ENCODE peak calls at places on chromosomes 1 and 21, in eight cellular contexts. One of them, this sample, is unnamed.

GRCh38 chr1:147215540-147215916 is 9.6 kb downstream of the FMO5 start:
- DNase-seq in right lobe of liver: no peak
- DNase-seq in left ventricle myocardium inferior: no peak
- DNase-seq in cardiac muscle cell: no peak
- DNase-seq in endothelial cell of umbilical vein: no peak
- DNase-seq in dorsolateral prefrontal cortex: no peak
- DNase-seq in fibroblast of mammary gland: no peak
- DNase-seq in endodermal cell: no peak
- DNase-seq in this sample: no peak

GRCh38 chr1:117964290-117965038 is 34.9 kb downstream of the WDR3 start:
- DNase-seq in right lobe of liver: no peak
- DNase-seq in left ventricle myocardium inferior: no peak
- DNase-seq in cardiac muscle cell: peak; percentile 13
- DNase-seq in endothelial cell of umbilical vein: peak; percentile 50
- DNase-seq in dorsolateral prefrontal cortex: no peak
- DNase-seq in fibroblast of mammary gland: peak; percentile 21
- DNase-seq in endodermal cell: no peak
- DNase-seq in this sample: peak; percentile 11

GRCh38 chr1:240474133-240474614 is 137.8 kb downstream of the GREM2 start:
- DNase-seq in right lobe of liver: no peak
- DNase-seq in left ventricle myocardium inferior: no peak
- DNase-seq in cardiac muscle cell: peak; percentile 80
- DNase-seq in endothelial cell of umbilical vein: no peak
- DNase-seq in dorsolateral prefrontal cortex: no peak
- DNase-seq in fibroblast of mammary gland: peak; percentile 87
- DNase-seq in endodermal cell: no peak
- DNase-seq in this sample: peak; percentile 62

GRCh38 chr1:71033136-71033535 is 14.5 kb downstream of the PTGER3 start:
- DNase-seq in right lobe of liver: no peak
- DNase-seq in left ventricle myocardium inferior: no peak
- DNase-seq in cardiac muscle cell: no peak
- DNase-seq in endothelial cell of umbilical vein: no peak
- DNase-seq in dorsolateral prefrontal cortex: no peak
- DNase-seq in fibroblast of mammary gland: no peak
- DNase-seq in endodermal cell: no peak
- DNase-seq in this sample: no peak

GRCh38 chr1:43366601-43367025 is 1.2 kb downstream of the ELOVL1 start:
- DNase-seq in right lobe of liver: no peak
- DNase-seq in left ventricle myocardium inferior: no peak
- DNase-seq in cardiac muscle cell: no peak
- DNase-seq in endothelial cell of umbilical vein: no peak
- DNase-seq in dorsolateral prefrontal cortex: no peak
- DNase-seq in fibroblast of mammary gland: no peak
- DNase-seq in endodermal cell: peak; percentile 65
- DNase-seq in this sample: no peak

GRCh38 chr1:92556350-92556749 is 69.6 kb upstream of the GFI1 start:
- DNase-seq in right lobe of liver: no peak
- DNase-seq in left ventricle myocardium inferior: no peak
- DNase-seq in cardiac muscle cell: no peak
- DNase-seq in endothelial cell of umbilical vein: no peak
- DNase-seq in dorsolateral prefrontal cortex: no peak
- DNase-seq in fibroblast of mammary gland: no peak
- DNase-seq in endodermal cell: no peak
- DNase-seq in this sample: no peak

GRCh38 chr1:170707959-170708666 is 44.2 kb downstream of the PRRX1 start:
- DNase-seq in right lobe of liver: no peak
- DNase-seq in left ventricle myocardium inferior: no peak
- DNase-seq in cardiac muscle cell: peak; percentile 87
- DNase-seq in endothelial cell of umbilical vein: peak; percentile 96
- DNase-seq in dorsolateral prefrontal cortex: no peak
- DNase-seq in fibroblast of mammary gland: peak; percentile 100
- DNase-seq in endodermal cell: no peak
- DNase-seq in this sample: peak; percentile 98

GRCh38 chr1:36223373-36223995 is 759 bp upstream of the THRAP3 start:
- DNase-seq in right lobe of liver: no peak
- DNase-seq in left ventricle myocardium inferior: no peak
- DNase-seq in cardiac muscle cell: peak; percentile 72
- DNase-seq in endothelial cell of umbilical vein: peak; percentile 68
- DNase-seq in dorsolateral prefrontal cortex: no peak
- DNase-seq in fibroblast of mammary gland: peak; percentile 79
- DNase-seq in endodermal cell: peak; percentile 56
- DNase-seq in this sample: peak; percentile 73

GRCh38 chr1:47755368-47755990 is 241.7 kb downstream of the TRABD2B start:
- DNase-seq in right lobe of liver: peak; percentile 57
- DNase-seq in left ventricle myocardium inferior: no peak
- DNase-seq in cardiac muscle cell: peak; percentile 4
- DNase-seq in endothelial cell of umbilical vein: no peak
- DNase-seq in dorsolateral prefrontal cortex: no peak
- DNase-seq in fibroblast of mammary gland: peak; percentile 11
- DNase-seq in endodermal cell: peak; percentile 95
- DNase-seq in this sample: no peak

GRCh38 chr1:17207966-17208418 is 3.1 kb downstream of the PADI1 start:
- DNase-seq in right lobe of liver: no peak
- DNase-seq in left ventricle myocardium inferior: no peak
- DNase-seq in cardiac muscle cell: peak; percentile 64
- DNase-seq in endothelial cell of umbilical vein: peak; percentile 16
- DNase-seq in dorsolateral prefrontal cortex: no peak
- DNase-seq in fibroblast of mammary gland: peak; percentile 75
- DNase-seq in endodermal cell: peak; percentile 65
- DNase-seq in this sample: peak; percentile 62

GRCh38 chr1:154998818-154999650 is 3.6 kb upstream of the ZBTB7B start:
- DNase-seq in right lobe of liver: no peak
- DNase-seq in left ventricle myocardium inferior: peak; percentile 72
- DNase-seq in cardiac muscle cell: peak; percentile 84
- DNase-seq in endothelial cell of umbilical vein: peak; percentile 61
- DNase-seq in dorsolateral prefrontal cortex: peak; percentile 57
- DNase-seq in fibroblast of mammary gland: peak; percentile 76
- DNase-seq in endodermal cell: peak; percentile 94
- DNase-seq in this sample: peak; percentile 70

GRCh38 chr1:176880954-176881595 is 283.4 kb downstream of the ASTN1 start:
- DNase-seq in right lobe of liver: peak; percentile 71
- DNase-seq in left ventricle myocardium inferior: peak; percentile 61
- DNase-seq in cardiac muscle cell: peak; percentile 82
- DNase-seq in endothelial cell of umbilical vein: peak; percentile 46
- DNase-seq in dorsolateral prefrontal cortex: peak; percentile 65
- DNase-seq in fibroblast of mammary gland: peak; percentile 75
- DNase-seq in endodermal cell: peak; percentile 93
- DNase-seq in this sample: peak; percentile 49

GRCh38 chr1:76868154-76868882 is 1.0 kb downstream of the ST6GALNAC5 start:
- DNase-seq in right lobe of liver: peak; percentile 55
- DNase-seq in left ventricle myocardium inferior: no peak
- DNase-seq in cardiac muscle cell: peak; percentile 50
- DNase-seq in endothelial cell of umbilical vein: peak; percentile 37
- DNase-seq in dorsolateral prefrontal cortex: peak; percentile 84
- DNase-seq in fibroblast of mammary gland: peak; percentile 15
- DNase-seq in endodermal cell: peak; percentile 88
- DNase-seq in this sample: peak; percentile 43

GRCh38 chr21:25944672-25945213 is 210.0 kb downstream of the GABPA start:
- DNase-seq in right lobe of liver: no peak
- DNase-seq in left ventricle myocardium inferior: no peak
- DNase-seq in cardiac muscle cell: no peak
- DNase-seq in endothelial cell of umbilical vein: no peak
- DNase-seq in dorsolateral prefrontal cortex: peak; percentile 38
- DNase-seq in fibroblast of mammary gland: no peak
- DNase-seq in endodermal cell: no peak
- DNase-seq in this sample: no peak

GRCh38 chr21:37944492-37944891 is 28.2 kb upstream of the KCNJ6 start:
- DNase-seq in right lobe of liver: no peak
- DNase-seq in left ventricle myocardium inferior: no peak
- DNase-seq in cardiac muscle cell: no peak
- DNase-seq in endothelial cell of umbilical vein: no peak
- DNase-seq in dorsolateral prefrontal cortex: no peak
- DNase-seq in fibroblast of mammary gland: no peak
- DNase-seq in endodermal cell: no peak
- DNase-seq in this sample: no peak

GRCh38 chr1:204456826-204457361 is 37.7 kb downstream of the PIK3C2B start:
- DNase-seq in right lobe of liver: no peak
- DNase-seq in left ventricle myocardium inferior: peak; percentile 56
- DNase-seq in cardiac muscle cell: no peak
- DNase-seq in endothelial cell of umbilical vein: no peak
- DNase-seq in dorsolateral prefrontal cortex: no peak
- DNase-seq in fibroblast of mammary gland: peak; percentile 32
- DNase-seq in endodermal cell: no peak
- DNase-seq in this sample: no peak

GRCh38 chr1:12617511-12617900 is 504 bp downstream of the DHRS3 start:
- DNase-seq in right lobe of liver: no peak
- DNase-seq in left ventricle myocardium inferior: no peak
- DNase-seq in cardiac muscle cell: no peak
- DNase-seq in endothelial cell of umbilical vein: no peak
- DNase-seq in dorsolateral prefrontal cortex: no peak
- DNase-seq in fibroblast of mammary gland: no peak
- DNase-seq in endodermal cell: peak; percentile 49
- DNase-seq in this sample: no peak

GRCh38 chr1:94258873-94259331 is 21.5 kb upstream of the ARHGAP29 start:
- DNase-seq in right lobe of liver: no peak
- DNase-seq in left ventricle myocardium inferior: no peak
- DNase-seq in cardiac muscle cell: peak; percentile 88
- DNase-seq in endothelial cell of umbilical vein: peak; percentile 85
- DNase-seq in dorsolateral prefrontal cortex: no peak
- DNase-seq in fibroblast of mammary gland: peak; percentile 99
- DNase-seq in endodermal cell: no peak
- DNase-seq in this sample: peak; percentile 95

GRCh38 chr21:39189857-39190604 is 6.8 kb upstream of the PSMG1 start:
- DNase-seq in right lobe of liver: no peak
- DNase-seq in left ventricle myocardium inferior: no peak
- DNase-seq in cardiac muscle cell: no peak
- DNase-seq in endothelial cell of umbilical vein: no peak
- DNase-seq in dorsolateral prefrontal cortex: no peak
- DNase-seq in fibroblast of mammary gland: peak; percentile 56
- DNase-seq in endodermal cell: no peak
- DNase-seq in this sample: peak; percentile 79

GRCh38 chr1:201707027-201707426 is 121.9 kb upstream of the IPO9 start:
- DNase-seq in right lobe of liver: no peak
- DNase-seq in left ventricle myocardium inferior: no peak
- DNase-seq in cardiac muscle cell: no peak
- DNase-seq in endothelial cell of umbilical vein: no peak
- DNase-seq in dorsolateral prefrontal cortex: no peak
- DNase-seq in fibroblast of mammary gland: no peak
- DNase-seq in endodermal cell: no peak
- DNase-seq in this sample: no peak
- H3K4me3 ChIP-seq in right lobe of liver: no peak overlapping the region
- H3K4me3 ChIP-seq in left ventricle myocardium inferior: no peak overlapping the region
- H3K4me3 ChIP-seq in cardiac muscle cell: no peak overlapping the region
- H3K4me3 ChIP-seq in endothelial cell of umbilical vein: no peak overlapping the region
- H3K4me3 ChIP-seq in dorsolateral prefrontal cortex: no peak overlapping the region
- H3K4me3 ChIP-seq in fibroblast of mammary gland: no peak overlapping the region
- H3K4me3 ChIP-seq in endodermal cell: no peak overlapping the region
- H3K4me3 ChIP-seq in this sample: no peak overlapping the region

DNA sequence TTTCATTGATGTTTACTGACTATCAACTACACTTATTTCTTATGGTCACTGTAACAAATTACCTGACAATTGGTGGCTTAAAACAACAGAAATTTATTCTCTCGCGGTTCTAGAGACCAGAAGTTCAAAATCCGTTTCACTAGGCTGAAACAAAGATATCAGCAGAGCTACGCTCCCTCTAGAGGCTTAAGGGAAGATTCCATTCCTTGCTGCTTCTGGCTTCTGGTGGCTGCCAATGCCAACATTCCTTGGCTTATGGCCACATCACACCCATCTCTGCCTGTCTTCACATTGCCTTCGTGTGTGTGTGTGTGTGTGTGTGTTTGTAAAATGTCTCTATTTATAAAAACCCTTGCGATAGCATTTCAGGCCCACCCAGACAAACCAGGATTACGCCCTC is 66.4 kb downstream of the LMX1A start:
- DNase-seq in right lobe of liver: no peak
- DNase-seq in left ventricle myocardium inferior: no peak
- DNase-seq in cardiac muscle cell: peak; percentile 36
- DNase-seq in endothelial cell of umbilical vein: no peak
- DNase-seq in dorsolateral prefrontal cortex: no peak
- DNase-seq in fibroblast of mammary gland: peak; percentile 16
- DNase-seq in endodermal cell: no peak
- DNase-seq in this sample: no peak
- TF ChIP-seq CTCF in right lobe of liver: peak; percentile 33
- TF ChIP-seq CTCF in left ventricle myocardium inferior: no peak
- TF ChIP-seq CTCF in cardiac muscle cell: peak; percentile 11
- TF ChIP-seq CTCF in endothelial cell of umbilical vein: no peak
- TF ChIP-seq CTCF in dorsolateral prefrontal cortex: no peak
- TF ChIP-seq CTCF in fibroblast of mammary gland: peak; percentile 13
- TF ChIP-seq CTCF in endodermal cell: peak; percentile 51
- TF ChIP-seq CTCF in this sample: no peak

DNA sequence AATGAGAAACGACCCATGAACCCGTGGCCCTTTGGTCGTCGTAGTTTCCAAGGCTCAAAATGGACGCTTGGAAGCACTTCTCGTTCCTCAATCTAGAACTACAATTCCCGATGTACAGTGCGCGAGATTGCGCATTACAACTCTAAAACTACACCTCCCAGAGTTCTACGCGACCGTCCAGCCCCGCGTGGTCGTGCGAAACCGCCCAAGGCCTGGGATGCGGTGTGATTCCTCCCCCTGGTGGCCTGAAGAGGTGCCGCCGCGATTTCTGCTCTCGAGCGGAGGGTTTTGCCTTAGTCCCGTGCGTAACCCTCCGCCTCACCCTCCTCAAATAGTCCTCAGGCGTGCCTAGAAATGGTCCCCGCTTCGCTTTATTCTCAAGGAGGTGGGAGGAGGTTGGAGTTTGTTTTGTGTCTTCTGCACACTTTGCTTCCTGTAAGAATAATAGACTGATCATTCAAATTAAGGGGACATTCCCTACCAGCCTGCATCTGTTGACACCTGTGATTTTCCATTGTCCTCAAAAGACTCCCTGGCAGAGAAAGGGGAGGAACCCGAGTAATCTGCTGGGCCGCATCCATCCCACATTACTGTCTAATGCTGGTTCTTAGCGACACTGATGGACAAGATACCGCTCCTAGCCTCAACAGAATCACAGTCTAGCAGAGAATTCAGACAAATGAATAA is 355 bp upstream of the PAFAH2 start:
- DNase-seq in right lobe of liver: peak; percentile 98
- DNase-seq in left ventricle myocardium inferior: peak; percentile 97
- DNase-seq in cardiac muscle cell: peak; percentile 100
- DNase-seq in endothelial cell of umbilical vein: peak; percentile 100
- DNase-seq in dorsolateral prefrontal cortex: peak; percentile 95
- DNase-seq in fibroblast of mammary gland: peak; percentile 99
- DNase-seq in endodermal cell: peak; percentile 98
- DNase-seq in this sample: peak; percentile 100
- H3K4me3 ChIP-seq in right lobe of liver: peak overlapping the region; percentile 54
- H3K4me3 ChIP-seq in left ventricle myocardium inferior: peak overlapping the region; percentile 84
- H3K4me3 ChIP-seq in cardiac muscle cell: peak overlapping the region; percentile 50
- H3K4me3 ChIP-seq in endothelial cell of umbilical vein: peak overlapping the region; percentile 83
- H3K4me3 ChIP-seq in dorsolateral prefrontal cortex: peak overlapping the region; percentile 84
- H3K4me3 ChIP-seq in fibroblast of mammary gland: peak overlapping the region; percentile 80
- H3K4me3 ChIP-seq in endodermal cell: peak overlapping the region; percentile 86
- H3K4me3 ChIP-seq in this sample: peak overlapping the region; percentile 69

DNA sequence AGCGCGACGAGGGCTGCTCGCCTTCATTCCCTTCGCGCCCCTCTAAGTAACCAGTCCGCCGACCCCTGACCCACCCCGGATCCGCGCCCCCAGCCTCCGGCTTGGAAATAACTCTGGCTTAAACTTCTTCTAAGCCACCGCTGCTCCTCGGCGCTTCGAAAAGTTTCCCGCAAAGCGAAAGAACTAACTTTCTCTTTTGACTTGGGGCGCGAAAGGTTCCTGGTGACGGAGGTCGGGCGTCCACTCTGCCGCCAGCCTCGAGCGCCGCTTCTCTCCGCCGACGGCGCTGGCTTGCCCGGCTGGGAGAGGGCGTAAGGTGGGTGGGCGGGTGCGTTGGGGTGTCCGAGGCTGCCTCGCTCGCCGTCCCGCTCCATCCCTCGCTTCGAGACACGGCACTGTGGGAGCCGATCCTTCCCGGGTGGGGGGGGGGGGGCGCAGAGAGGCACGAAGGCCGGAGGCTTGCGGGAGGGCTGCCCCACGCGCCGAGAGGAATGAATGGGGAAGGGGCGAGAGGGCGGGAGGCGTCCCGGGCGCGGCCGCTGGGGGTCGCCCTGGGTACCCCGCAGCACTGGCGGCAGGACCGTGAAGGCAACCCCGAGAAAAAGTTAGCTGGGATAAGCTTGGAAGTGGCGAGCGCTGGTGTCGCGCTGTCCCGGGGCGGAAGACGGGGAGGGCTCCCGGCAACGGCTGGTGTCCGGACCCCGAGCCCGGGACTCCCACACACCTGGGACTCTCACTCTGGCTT is 567 bp downstream of the ATF3 start:
- DNase-seq in right lobe of liver: peak; percentile 70
- DNase-seq in left ventricle myocardium inferior: peak; percentile 47
- DNase-seq in cardiac muscle cell: peak; percentile 55
- DNase-seq in endothelial cell of umbilical vein: peak; percentile 66
- DNase-seq in dorsolateral prefrontal cortex: peak; percentile 44
- DNase-seq in fibroblast of mammary gland: peak; percentile 29
- DNase-seq in endodermal cell: peak; percentile 90
- DNase-seq in this sample: no peak
- TF ChIP-seq CTCF in right lobe of liver: peak; percentile 31
- TF ChIP-seq CTCF in left ventricle myocardium inferior: peak; percentile 64
- TF ChIP-seq CTCF in cardiac muscle cell: peak; percentile 54
- TF ChIP-seq CTCF in endothelial cell of umbilical vein: peak; percentile 36
- TF ChIP-seq CTCF in dorsolateral prefrontal cortex: peak; percentile 50
- TF ChIP-seq CTCF in fibroblast of mammary gland: peak; percentile 28
- TF ChIP-seq CTCF in endodermal cell: peak; percentile 89
- TF ChIP-seq CTCF in this sample: peak; percentile 56